ENCODE peak calls at places on chromosome 18, in four cellular contexts. A is HepG2, D is K562, J is Panc1. G is an unnamed sample.

GRCh38 chr18:36535202-36535935 is 237.9 kb downstream of the FHOD3 start:
- DNase-seq in J (no peak), A (no peak), D (no peak), G (no peak)

GRCh38 chr18:42807852-42808251 is 307.6 kb downstream of the RIT2 start:
- DNase-seq in J (no peak), A (no peak), D (no peak), G (no peak)

GRCh38 chr18:43046324-43046723 is 69.2 kb downstream of the RIT2 start:
- DNase-seq in A (no peak), J (no peak), D (no peak), G (no peak)

GRCh38 chr18:9321017-9321452 is 13.5 kb upstream of the TWSG1 start:
- DNase-seq in D (no peak), J (no peak), A (no peak), G (no peak)

GRCh38 chr18:58541789-58542425 is 87.0 kb downstream of the ALPK2 start:
- DNase-seq in A (peak; percentile 41), D (no peak), J (peak; percentile 84), G (peak; percentile 88)

GRCh38 chr18:78527984-78528383 is 451.6 kb upstream of the SALL3 start:
- DNase-seq in D (no peak), J (no peak), A (no peak), G (no peak)

GRCh38 chr18:10041180-10041579 is 127.4 kb downstream of the VAPA start:
- DNase-seq in D (no peak), J (no peak), A (no peak), G (no peak)

GRCh38 chr18:3248062-3248669 is 565 bp downstream of the MYL12A start:
- DNase-seq in J (no peak), D (no peak), A (no peak), G (no peak)

GRCh38 chr18:78726326-78727056 is 253.1 kb upstream of the SALL3 start:
- DNase-seq in A (no peak), J (no peak), D (no peak), G (no peak)

GRCh38 chr18:33578371-33579146 is 540 bp downstream of the ASXL3 start:
- DNase-seq in D (no peak), A (peak; percentile 1), J (no peak), G (no peak)

GRCh38 chr18:32775628-32776027 is 2.8 kb upstream of the KLHL14 start:
- DNase-seq in D (no peak), A (no peak), J (no peak), G (no peak)

GRCh38 chr18:22427797-22428549 is 10.3 kb upstream of the CTAGE1 start:
- DNase-seq in J (no peak), D (no peak), A (no peak), G (no peak)

GRCh38 chr18:11154369-11154982 is 5.1 kb upstream of the PIEZO2 start:
- DNase-seq in D (no peak), J (peak; percentile 15), A (peak; percentile 67), G (peak; percentile 26)

GRCh38 chr18:9495916-9496540 is 20.7 kb downstream of the RALBP1 start:
- DNase-seq in A (no peak), D (no peak), J (no peak), G (no peak)

GRCh38 chr18:62745089-62745751 is 29.9 kb downstream of the PHLPP1 start:
- DNase-seq in D (peak; percentile 8), A (no peak), J (no peak), G (no peak)

GRCh38 chr18:7598167-7599062 is 31.3 kb downstream of the PTPRM start:
- DNase-seq in D (no peak), A (no peak), J (no peak), G (no peak)

GRCh38 chr18:75809392-75809791 is 381.9 kb upstream of the SMIM21 start:
- DNase-seq in J (no peak), A (no peak), D (no peak), G (no peak)

GRCh38 chr18:62037012-62037742 is 144.4 kb upstream of the RNF152 start:
- DNase-seq in A (no peak), J (no peak), D (no peak), G (no peak)

GRCh38 chr18:1014496-1014895 is 109.8 kb downstream of the ADCYAP1 start:
- DNase-seq in D (no peak), A (no peak), J (no peak), G (no peak)

GRCh38 chr18:58314284-58314683 is 270.3 kb downstream of the NEDD4L start:
- DNase-seq in A (peak; percentile 65), D (no peak), J (no peak), G (peak; percentile 53)

GRCh38 chr18:77650799-77651385 is 401.2 kb downstream of the GALR1 start:
- DNase-seq in D (peak; percentile 71), A (peak; percentile 24), J (peak; percentile 24), G (no peak)

GRCh38 chr18:8097942-8098341 is 511.3 kb upstream of the RAB12 start:
- DNase-seq in D (no peak), J (no peak), A (no peak), G (no peak)

GRCh38 chr18:75276813-75277628 is 66.4 kb downstream of the TSHZ1 start:
- DNase-seq in D (no peak), A (no peak), J (no peak), G (no peak)

GRCh38 chr18:32317651-32318050 is 127.8 kb downstream of the MEP1B start:
- DNase-seq in A (no peak), J (no peak), D (no peak), G (no peak)

GRCh38 chr18:60040966-60041365 is 141.2 kb downstream of the PMAIP1 start:
- DNase-seq in J (no peak), A (no peak), D (no peak), G (no peak)

GRCh38 chr18:8546677-8547076 is 62.6 kb upstream of the RAB12 start:
- DNase-seq in J (no peak), D (no peak), A (no peak), G (no peak)

GRCh38 chr18:9862686-9863085 is 23.1 kb upstream of the TXNDC2 start:
- DNase-seq in A (no peak), D (no peak), J (no peak), G (no peak)

GRCh38 chr18:28125051-28125450 is 51.9 kb downstream of the CDH2 start:
- DNase-seq in A (no peak), J (no peak), D (no peak), G (no peak)

GRCh38 chr18:69400253-69400975 is at the start of gene DOK6:
- DNase-seq in J (no peak), D (no peak), A (peak; percentile 84), G (no peak)

GRCh38 chr18:56089607-56090258 is 501.7 kb upstream of the TCF4 start:
- DNase-seq in J (no peak), D (no peak), A (no peak), G (no peak)

GRCh38 chr18:39998332-39998731 is 1956.7 kb upstream of the PIK3C3 start:
- DNase-seq in A (no peak), D (no peak), J (no peak), G (no peak)

GRCh38 chr18:21918693-21919092 is 178.1 kb downstream of the MIB1 start:
- DNase-seq in D (no peak), J (no peak), A (no peak), G (no peak)

GRCh38 chr18:47150824-47151366 is 595 bp upstream of the HDHD2 start:
- DNase-seq in D (no peak), J (no peak), A (peak; percentile 3), G (no peak)

GRCh38 chr18:68991281-68991680 is 193.4 kb downstream of the CCDC102B start:
- DNase-seq in J (no peak), A (no peak), D (no peak), G (no peak)

GRCh38 chr18:63953811-63954210 is 4.7 kb downstream of the HMSD start:
- DNase-seq in A (no peak), D (no peak), J (no peak), G (no peak)

GRCh38 chr18:29161429-29161828 is 984.5 kb upstream of the CDH2 start:
- DNase-seq in D (no peak), J (no peak), A (no peak), G (no peak)

GRCh38 chr18:29164020-29164706 is 987.2 kb upstream of the CDH2 start:
- DNase-seq in A (peak; percentile 3), J (no peak), D (no peak), G (peak; percentile 72)

GRCh38 chr18:29163596-29163995 is 986.7 kb upstream of the CDH2 start:
- DNase-seq in A (no peak), J (no peak), D (no peak), G (no peak)

GRCh38 chr18:29169599-29169998 is 992.7 kb upstream of the CDH2 start:
- DNase-seq in D (no peak), J (no peak), A (no peak), G (no peak)

GRCh38 chr18:29164993-29165599 is 988.2 kb upstream of the CDH2 start:
- DNase-seq in J (peak; percentile 73), D (no peak), A (peak; percentile 13), G (peak; percentile 38)
- TF ChIP-seq TCF7L2 in J (no peak), D (no peak), A (no peak), G (no peak)

DNA sequence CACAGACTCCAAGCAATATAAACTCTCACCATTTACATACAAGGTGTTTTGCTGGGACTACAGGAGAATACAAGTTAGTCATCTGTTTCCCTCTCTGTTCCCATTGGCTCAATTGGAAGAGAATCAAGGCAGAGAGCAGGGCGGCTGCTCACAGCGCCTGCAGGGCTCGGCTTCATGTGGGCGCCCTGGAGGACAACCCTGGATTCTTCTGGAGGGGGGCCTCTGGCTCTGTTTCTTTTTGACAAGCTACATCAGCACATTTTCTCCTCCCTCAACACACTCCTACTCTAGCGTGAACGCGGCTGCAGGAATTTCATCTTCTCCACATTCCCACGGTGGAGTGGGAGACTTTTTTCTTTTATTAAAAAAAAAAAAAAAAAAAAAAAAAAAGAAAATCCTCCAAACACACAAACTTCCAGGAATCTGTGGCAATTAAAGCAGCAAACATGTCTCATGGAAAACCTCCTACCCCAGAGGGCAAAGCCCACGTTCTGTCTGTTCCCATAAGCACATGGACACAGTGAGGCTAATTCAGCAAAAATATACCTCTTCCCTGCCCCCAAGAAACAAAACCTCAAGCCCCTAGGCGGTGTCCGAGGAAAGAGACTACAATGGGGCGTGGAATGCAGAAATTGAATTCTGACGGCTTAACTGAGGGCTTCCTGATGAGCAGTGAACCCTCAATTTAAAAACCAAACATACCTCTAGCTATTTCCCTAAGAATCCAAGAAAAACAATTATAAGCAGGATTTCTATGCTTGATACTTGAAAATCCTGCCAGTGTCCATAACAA is 50.6 kb downstream of the PARD6G start:
- DNase-seq in A (no peak), D (no peak), J (no peak), G (no peak)
- TF ChIP-seq TCF7L2 in A (no peak), D (no peak), J (no peak), G (no peak)

GRCh38 chr18:67794512-67794911 is 278.0 kb upstream of the DSEL start:
- DNase-seq in J (no peak), D (no peak), A (no peak), G (no peak)
- TF ChIP-seq TCF7L2 in J (no peak), D (no peak), A (no peak), G (no peak)

GRCh38 chr18:12637901-12638633 is 19.8 kb downstream of the SPIRE1 start:
- DNase-seq in A (no peak), J (no peak), D (no peak), G (no peak)

GRCh38 chr18:12637393-12637792 is 20.5 kb downstream of the SPIRE1 start:
- DNase-seq in D (no peak), A (no peak), J (no peak), G (no peak)

GRCh38 chr18:12638634-12639124 is 19.2 kb downstream of the SPIRE1 start:
- DNase-seq in D (no peak), J (no peak), A (no peak), G (no peak)

GRCh38 chr18:12640881-12641200 is 17.1 kb downstream of the SPIRE1 start:
- DNase-seq in J (no peak), D (no peak), A (no peak), G (no peak)

GRCh38 chr18:12639990-12640880 is 17.7 kb downstream of the SPIRE1 start:
- DNase-seq in A (peak; percentile 68), D (no peak), J (peak; percentile 93), G (no peak)
- TF ChIP-seq TCF7L2 in A (no peak), D (no peak), J (no peak), G (no peak)

GRCh38 chr18:45540146-45540545 is 75.1 kb upstream of the SLC14A2 start:
- DNase-seq in A (no peak), J (no peak), D (no peak), G (no peak)
- TF ChIP-seq TCF7L2 in A (no peak), J (no peak), D (no peak), G (no peak)

G was measured in HCT116.